ENCODE peak calls at places on chromosomes 16 and 17, in four cellular contexts. C is AG09319, O is thoracic aorta, H is AG10803. X is an unnamed sample.

GRCh38 chr16:1700246-1700645 is 5.7 kb upstream of the MAPK8IP3 start:
- DNase-seq in C (no peak), O (no peak), H (no peak), X (no peak)

GRCh38 chr16:79525132-79525531 is 75.4 kb downstream of the MAF start:
- DNase-seq in C (no peak), O (no peak), H (no peak), X (no peak)

GRCh38 chr17:18043491-18043890 is 4.3 kb downstream of the GID4 start:
- DNase-seq in C (no peak), O (no peak), H (no peak), X (no peak)

GRCh38 chr17:78113804-78114785 is 14.5 kb downstream of the TMC6 start:
- DNase-seq in C (no peak), O (no peak), H (peak), X (no peak)

GRCh38 chr16:8623634-8624033 is 2.1 kb downstream of the METTL22 start:
- DNase-seq in C (no peak), O (no peak), H (peak), X (no peak)

GRCh38 chr17:44331249-44331760 is 6.7 kb upstream of the SLC25A39 start:
- DNase-seq in C (no peak), O (no peak), H (peak), X (no peak)

GRCh38 chr16:23803591-23804123 is 32.1 kb upstream of the PRKCB start:
- DNase-seq in C (no peak), O (no peak), H (peak), X (no peak)

GRCh38 chr17:22518185-22518584 is 825.9 kb downstream of the KCNJ18 start:
- DNase-seq in C (no peak), O (no peak), H (no peak), X (no peak)

GRCh38 chr16:84109598-84110325 is 7.0 kb downstream of the MBTPS1 start:
- DNase-seq in C (no peak), O (no peak), H (peak), X (no peak)

GRCh38 chr17:78923660-78924453 is 1.3 kb downstream of the TIMP2 start:
- DNase-seq in C (no peak), O (no peak), H (no peak), X (no peak)

GRCh38 chr16:70573451-70574121 is 50.0 kb downstream of the SF3B3 start:
- DNase-seq in C (peak), O (no peak), H (peak), X (peak)

GRCh38 chr17:67528751-67529436 is 151.8 kb downstream of the PITPNC1 start:
- DNase-seq in C (peak), O (peak), H (peak), X (peak)

GRCh38 chr17:77744268-77744988 is 214.1 kb upstream of the TNRC6C start:
- DNase-seq in C (no peak), O (no peak), H (no peak), X (no peak)

GRCh38 chr16:27471661-27472060 is 69.7 kb downstream of the IL21R start:
- DNase-seq in C (no peak), O (no peak), H (no peak), X (no peak)

GRCh38 chr17:63082273-63082861 is 116.3 kb downstream of the TANC2 start:
- DNase-seq in C (no peak), O (no peak), H (peak), X (no peak)

GRCh38 chr17:8859029-8859803 is 8.3 kb downstream of the PIK3R6 start:
- DNase-seq in C (no peak), O (no peak), H (peak), X (no peak)

GRCh38 chr16:56203052-56203451 is 11.8 kb downstream of the GNAO1 start:
- DNase-seq in C (no peak), O (no peak), H (no peak), X (no peak)

GRCh38 chr17:1742371-1743093 is at the start of gene SERPINF2:
- DNase-seq in C (no peak), O (no peak), H (no peak), X (no peak)

GRCh38 chr16:56336711-56337110 is 88.6 kb downstream of the AMFR start:
- DNase-seq in C (no peak), O (no peak), H (no peak), X (no peak)

DNA sequence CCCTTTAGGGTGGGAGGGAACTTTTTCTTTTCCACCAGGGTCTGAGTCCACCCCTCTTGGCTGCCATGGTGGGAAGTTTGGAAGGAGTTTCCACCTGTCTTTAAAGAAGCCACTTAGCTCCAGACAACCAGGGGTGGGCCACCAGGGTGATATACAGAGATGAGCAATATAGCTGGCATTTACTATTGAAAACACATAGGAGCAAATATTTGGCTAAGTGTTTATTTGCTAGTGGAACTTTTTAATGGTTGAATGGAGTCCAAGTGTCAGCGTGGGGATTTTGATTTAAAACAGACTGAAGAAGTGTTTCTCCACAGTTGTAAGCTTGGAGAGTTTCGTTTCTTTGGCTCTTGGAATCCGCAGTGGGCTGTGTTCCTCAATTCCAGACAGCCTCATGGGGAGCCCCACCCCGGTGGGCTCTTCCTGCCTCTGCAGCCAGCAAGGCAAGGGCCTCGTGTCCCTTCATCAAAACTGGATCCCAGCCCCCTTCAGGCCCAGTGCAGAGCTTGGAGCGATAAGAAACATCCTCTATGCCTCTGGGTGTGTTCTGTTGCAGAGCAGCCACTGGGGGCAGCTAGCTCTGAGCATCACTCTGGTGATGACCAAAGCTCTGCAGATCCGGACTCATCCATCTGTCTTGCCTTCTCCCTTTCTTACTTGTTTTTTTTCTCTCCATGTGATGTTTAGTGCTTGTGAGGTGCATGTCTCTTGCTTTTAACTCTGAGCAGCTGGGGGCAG is 36.1 kb downstream of the NOG start:
- DNase-seq in C (peak), O (no peak), H (peak), X (no peak)
- TF ChIP-seq CTCF in C (peak), O (no peak), H (peak), X (peak)

GRCh38 chr16:31474778-31475738 is 3.1 kb downstream of the TGFB1I1 start:
- DNase-seq in C (no peak), O (no peak), H (no peak), X (no peak)

GRCh38 chr16:31471875-31472558 is at the start of gene TGFB1I1:
- DNase-seq in C (peak), O (no peak), H (peak), X (peak)

GRCh38 chr16:31472559-31473203 is 729 bp downstream of the TGFB1I1 start:
- DNase-seq in C (peak), O (peak), H (peak), X (peak)

GRCh38 chr16:31474173-31474714 is 2.3 kb downstream of the TGFB1I1 start:
- DNase-seq in C (peak), O (no peak), H (peak), X (peak)

DNA sequence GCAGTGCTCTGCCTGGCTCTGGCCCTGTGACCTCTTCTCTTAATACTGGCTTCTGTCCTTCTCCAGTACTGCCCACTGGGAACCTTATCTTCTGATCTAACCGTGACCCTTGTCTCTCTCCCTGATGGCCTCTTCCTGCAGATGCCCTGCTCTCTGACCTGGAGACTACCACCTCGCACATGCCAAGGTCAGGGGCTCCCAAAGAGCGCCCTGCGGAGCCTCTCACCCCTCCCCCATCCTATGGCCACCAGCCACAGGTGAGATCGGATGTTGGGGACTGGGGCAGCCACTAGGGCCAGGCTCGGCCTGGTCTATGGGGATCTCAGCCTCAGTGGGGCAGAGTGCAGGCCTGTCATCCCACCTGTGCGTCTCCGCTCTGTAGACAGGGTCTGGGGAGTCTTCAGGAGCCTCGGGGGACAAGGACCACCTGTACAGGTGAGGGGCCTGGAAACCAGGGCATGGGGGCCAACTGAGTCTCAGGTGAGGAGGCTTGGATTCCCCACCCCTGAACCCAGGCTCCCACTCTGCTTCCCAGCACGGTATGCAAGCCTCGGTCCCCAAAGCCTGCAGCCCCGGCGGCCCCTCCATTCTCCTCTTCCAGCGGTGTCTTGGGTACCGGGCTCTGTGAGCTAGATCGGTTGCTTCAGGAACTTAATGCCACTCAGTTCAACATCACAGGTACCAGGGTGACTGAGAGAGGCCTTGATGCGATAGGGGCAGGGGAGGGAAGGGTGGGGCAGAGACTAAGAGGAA is 1.5 kb downstream of the TGFB1I1 start:
- DNase-seq in C (no peak), O (no peak), H (no peak), X (no peak)
- TF ChIP-seq CTCF in C (no peak), O (no peak), H (no peak), X (no peak)

GRCh38 chr16:16096161-16096857 is 127.0 kb downstream of the ABCC6 start:
- DNase-seq in C (no peak), O (peak), H (peak), X (peak)
- TF ChIP-seq CTCF in C (peak), O (peak), H (peak), X (peak)

GRCh38 chr17:45889579-45889978 is 4.8 kb upstream of the MAPT start:
- DNase-seq in C (no peak), O (no peak), H (no peak), X (no peak)
- TF ChIP-seq CTCF in C (no peak), O (no peak), H (no peak), X (no peak)

GRCh38 chr16:89160977-89161701 is 10.4 kb upstream of the CDH15 start:
- DNase-seq in C (no peak), O (no peak), H (no peak), X (no peak)

GRCh38 chr16:89156740-89157645 is 14.6 kb upstream of the CDH15 start:
- DNase-seq in C (no peak), O (no peak), H (no peak), X (no peak)

GRCh38 chr16:89159850-89160354 is 11.6 kb upstream of the CDH15 start:
- DNase-seq in C (no peak), O (no peak), H (no peak), X (no peak)

GRCh38 chr16:89157778-89158177 is 13.8 kb upstream of the CDH15 start:
- DNase-seq in C (no peak), O (no peak), H (no peak), X (no peak)

GRCh38 chr16:89159174-89159849 is 12.2 kb upstream of the CDH15 start:
- DNase-seq in C (no peak), O (no peak), H (no peak), X (no peak)
- TF ChIP-seq CTCF in C (no peak), O (no peak), H (no peak), X (no peak)

GRCh38 chr16:49581630-49582298 is 208.2 kb downstream of the C16orf78 start:
- DNase-seq in C (no peak), O (no peak), H (no peak), X (no peak)
- TF ChIP-seq CTCF in C (no peak), O (no peak), H (no peak), X (no peak)

GRCh38 chr17:38868095-38868967 is 1.5 kb upstream of the LASP1 start:
- DNase-seq in C (no peak), O (no peak), H (peak), X (no peak)

GRCh38 chr17:38864636-38865398 is 5.0 kb upstream of the LASP1 start:
- DNase-seq in C (no peak), O (no peak), H (no peak), X (no peak)

GRCh38 chr17:38869647-38870258 is at the start of gene LASP1:
- DNase-seq in C (peak), O (peak), H (peak), X (no peak)

GRCh38 chr17:38868968-38869646 is 751 bp upstream of the LASP1 start:
- DNase-seq in C (peak), O (peak), H (peak), X (no peak)

DNA sequence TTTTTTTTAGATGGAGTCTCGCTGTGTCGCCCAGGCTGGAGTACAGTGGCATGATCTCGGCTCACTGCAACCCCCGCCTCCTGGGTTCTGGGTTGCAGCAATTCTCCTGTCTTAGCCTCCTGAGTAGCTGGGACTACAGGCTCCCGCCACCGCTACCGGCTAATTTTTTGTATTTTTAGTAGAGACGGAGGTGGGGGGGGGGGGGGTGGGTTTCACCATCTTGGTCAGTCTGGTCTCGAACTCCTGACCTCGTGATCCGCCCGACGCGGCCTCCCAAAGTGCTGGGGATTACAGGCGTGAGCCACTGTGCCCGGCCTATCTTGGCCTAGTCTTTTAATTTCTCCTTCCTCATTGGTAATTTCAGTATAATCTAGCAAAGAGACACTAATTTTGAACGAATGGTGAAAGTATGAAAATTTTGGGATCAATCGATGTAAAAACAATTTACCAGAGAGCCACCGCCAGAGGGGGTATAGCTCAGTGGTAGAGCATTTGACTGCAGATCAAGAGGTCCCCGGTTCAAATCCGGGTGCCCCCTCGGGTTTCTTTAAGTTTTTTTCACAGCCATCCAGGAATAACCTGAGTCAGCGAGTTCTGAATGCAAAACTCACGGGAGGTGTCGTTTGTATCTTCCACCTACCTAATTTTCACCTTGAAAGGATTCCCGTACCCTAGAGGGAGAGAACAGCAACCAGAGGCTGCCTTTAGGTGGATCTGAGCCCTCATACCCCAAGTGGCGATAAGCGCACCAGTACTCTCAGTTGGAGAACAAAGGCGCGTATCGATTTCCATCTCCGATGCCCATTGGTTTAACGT is 2.5 kb upstream of the LASP1 start:
- DNase-seq in C (no peak), O (no peak), H (peak), X (no peak)
- TF ChIP-seq CTCF in C (peak), O (peak), H (peak), X (no peak)

DNA sequence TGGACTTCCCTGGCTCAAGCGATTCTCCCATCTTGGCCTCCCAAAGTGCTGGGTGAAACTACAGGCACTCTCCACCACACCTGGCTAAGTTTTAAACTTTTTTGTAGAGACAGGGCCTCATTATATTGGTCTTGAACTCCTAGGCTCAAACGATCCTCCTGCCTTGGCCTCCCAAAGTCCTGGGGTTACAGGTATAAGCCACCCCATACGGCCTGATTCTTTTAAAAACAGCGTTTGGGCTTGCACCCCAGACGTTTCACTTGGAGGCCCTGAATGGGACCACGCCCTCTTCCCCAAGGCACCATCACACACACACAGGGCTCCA is 29.4 kb upstream of the GINS2 start:
- DNase-seq in C (no peak), O (no peak), H (no peak), X (no peak)
- TF ChIP-seq CTCF in C (no peak), O (no peak), H (no peak), X (no peak)

DNA sequence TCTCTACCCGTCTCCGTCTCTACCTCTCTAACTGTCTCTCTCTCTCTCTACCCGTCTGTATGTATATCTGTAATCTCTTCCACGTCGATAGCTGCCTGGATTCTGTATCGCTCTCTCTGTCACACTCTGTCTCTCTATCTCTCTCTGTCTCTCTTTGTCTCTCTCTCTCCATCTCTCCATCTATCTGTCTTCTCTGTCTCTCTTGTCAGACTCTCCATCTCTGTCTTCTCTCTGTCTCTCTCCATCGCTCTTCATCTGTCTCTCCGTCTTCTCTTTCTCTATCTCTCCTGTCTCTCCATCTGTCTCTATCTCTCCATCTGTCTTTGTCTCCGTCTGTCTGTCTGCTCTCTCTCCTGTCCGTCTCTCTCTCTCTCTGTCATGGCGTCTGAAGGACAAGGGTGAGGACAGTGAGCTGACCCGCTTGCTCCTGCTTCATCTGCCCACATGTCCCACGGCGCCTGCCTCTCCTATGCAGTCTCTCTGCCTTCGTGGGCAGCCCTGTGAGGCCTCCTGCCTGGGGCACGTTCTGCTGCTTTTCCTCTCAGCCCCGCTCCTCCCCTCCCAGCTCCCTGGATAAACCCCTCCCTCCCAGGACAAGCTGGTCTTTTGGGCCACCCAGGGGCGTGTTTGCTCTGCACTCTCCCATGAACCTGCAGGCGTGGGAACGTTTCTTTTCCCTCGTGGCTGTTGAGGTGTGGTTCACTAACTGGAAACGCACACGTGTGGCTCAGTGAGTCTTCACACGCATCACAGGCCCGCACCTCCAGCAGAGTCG is 18.9 kb downstream of the ACSF3 start:
- DNase-seq in C (no peak), O (no peak), H (no peak), X (no peak)
- TF ChIP-seq CTCF in C (no peak), O (no peak), H (no peak), X (no peak)